ENCODE peak calls at places on chromosome 7, in eight cellular contexts. C is activated naive CD8-positive, alpha-beta T cell treated with anti-CD3 and anti-CD28 coated beads, Interleukin-2, amount 50 U/mL, for 16 hours; V is dermis microvascular lymphatic vessel endothelial cell; A is neural crest cell; L is effector memory CD4-positive, alpha-beta T cell; Y is A549; G is adipocyte; F is NCI-H526. K is an unnamed sample.

GRCh38 chr7:157278167-157278790 is 58.5 kb upstream of the DNAJB6 start:
- DNase-seq in A (no peak), C (no peak), L (no peak), G (no peak), V (no peak), Y (no peak), F (no peak), K (no peak)

GRCh38 chr7:39465055-39465929 is 100.9 kb upstream of the YAE1 start:
- DNase-seq in F (peak), A (peak), C (no peak), Y (peak), G (peak), L (no peak), V (peak), K (no peak)

GRCh38 chr7:111827863-111828504 is 265.7 kb upstream of the IMMP2L start:
- DNase-seq in A (no peak), V (no peak), L (no peak), F (no peak), G (peak), C (no peak), Y (no peak), K (no peak)

GRCh38 chr7:816751-817671 is 15.3 kb upstream of the SUN1 start:
- DNase-seq in Y (peak), V (no peak), F (peak), C (no peak), L (peak), G (peak), A (no peak), K (peak)

GRCh38 chr7:154503962-154504550 is 451.9 kb downstream of the DPP6 start:
- DNase-seq in A (no peak), C (no peak), F (peak), Y (peak), V (peak), L (no peak), G (peak), K (no peak)

GRCh38 chr7:94620703-94621118 is 35.2 kb downstream of the SGCE start:
- DNase-seq in Y (peak), A (no peak), V (peak), G (peak), F (no peak), C (no peak), L (no peak), K (peak)

GRCh38 chr7:82141427-82141826 is 302.1 kb downstream of the CACNA2D1 start:
- DNase-seq in G (no peak), F (no peak), L (no peak), C (no peak), V (no peak), Y (no peak), A (no peak), K (no peak)

GRCh38 chr7:153388611-153389010 is 629.1 kb downstream of the ACTR3B start:
- DNase-seq in V (no peak), C (no peak), Y (no peak), L (no peak), A (no peak), G (no peak), F (no peak), K (no peak)

GRCh38 chr7:35869810-35870209 is 69.0 kb downstream of the SEPTIN7 start:
- DNase-seq in Y (no peak), V (no peak), G (peak), L (no peak), C (no peak), F (no peak), A (no peak), K (no peak)

GRCh38 chr7:129085148-129085547 is 30.2 kb upstream of the TNPO3 start:
- DNase-seq in V (no peak), Y (no peak), F (no peak), G (no peak), A (no peak), L (no peak), C (no peak), K (no peak)

GRCh38 chr7:30717181-30717580 is 34.8 kb upstream of the INMT start:
- DNase-seq in L (no peak), C (no peak), V (no peak), G (no peak), A (no peak), Y (no peak), F (no peak), K (no peak)

GRCh38 chr7:2257046-2257551 is 15.1 kb downstream of the NUDT1 start:
- DNase-seq in F (no peak), V (no peak), Y (no peak), A (no peak), G (no peak), L (no peak), C (no peak), K (no peak)

GRCh38 chr7:28957822-28958234 is 302 bp downstream of the TRIL start:
- DNase-seq in L (no peak), V (no peak), F (no peak), C (no peak), Y (no peak), A (no peak), G (peak), K (no peak)

GRCh38 chr7:142476077-142476476 is 218.2 kb upstream of the PRSS58 start:
- DNase-seq in L (no peak), V (no peak), Y (no peak), G (peak), C (no peak), F (no peak), A (no peak), K (no peak)

GRCh38 chr7:74190259-74190658 is 16.1 kb downstream of the EIF4H start:
- DNase-seq in G (no peak), F (no peak), Y (no peak), C (no peak), V (no peak), A (no peak), L (no peak), K (no peak)

GRCh38 chr7:112129655-112130323 is 76.4 kb downstream of the DOCK4 start:
- DNase-seq in F (no peak), V (peak), A (no peak), C (no peak), Y (no peak), L (no peak), G (no peak), K (no peak)

GRCh38 chr7:128938524-128939074 is 872 bp downstream of the IRF5 start:
- DNase-seq in A (no peak), L (no peak), G (peak), C (no peak), Y (no peak), V (no peak), F (no peak), K (no peak)

GRCh38 chr7:148110097-148110868 is 480.3 kb upstream of the C7orf33 start:
- DNase-seq in G (no peak), C (no peak), V (no peak), L (no peak), F (no peak), Y (no peak), A (no peak), K (no peak)

GRCh38 chr7:79420464-79420863 is 33.0 kb downstream of the MAGI2 start:
- DNase-seq in C (no peak), A (no peak), V (no peak), L (no peak), F (no peak), Y (no peak), G (peak), K (no peak)

GRCh38 chr7:41219276-41219675 is 483.6 kb downstream of the INHBA start:
- DNase-seq in A (no peak), C (no peak), F (no peak), L (no peak), Y (no peak), V (no peak), G (no peak), K (no peak)

GRCh38 chr7:24911213-24911603 is 68.8 kb downstream of the OSBPL3 start:
- DNase-seq in A (no peak), G (no peak), V (no peak), C (no peak), F (no peak), L (no peak), Y (no peak), K (no peak)

GRCh38 chr7:155469311-155470185 is 11.6 kb downstream of the EN2 start:
- DNase-seq in F (peak), V (no peak), L (no peak), Y (no peak), C (no peak), A (no peak), G (no peak), K (no peak)

GRCh38 chr7:100167912-100168323 is 499 bp downstream of the GAL3ST4 start:
- DNase-seq in Y (no peak), L (no peak), C (no peak), G (peak), A (no peak), F (no peak), V (no peak), K (no peak)

GRCh38 chr7:114070246-114070645 is 151.4 kb upstream of the PPP1R3A start:
- DNase-seq in C (no peak), L (no peak), F (no peak), A (no peak), V (no peak), Y (no peak), G (peak), K (no peak)

K was measured in T-helper 22 cell.